ENCODE peak calls at places on chromosome 19, in ten cellular contexts. One of them, this sample, is unnamed.
A peak's percentile ranks its signal among the peaks of the same experiment; 100 is the strongest.

GRCh38 chr19:38063921-38064320 is 156.9 kb downstream of the SIPA1L3 start:
- DNase-seq in stomach: no peak
- DNase-seq in cardiac fibroblast: no peak
- DNase-seq in cardiac muscle cell: no peak
- DNase-seq in AG04450: no peak
- DNase-seq in fibroblast of pulmonary artery: no peak
- DNase-seq in adrenal gland: no peak
- DNase-seq in colonic mucosa: no peak
- DNase-seq in mucosa of descending colon: no peak
- DNase-seq in H7: peak; percentile 48
- DNase-seq in this sample: no peak

GRCh38 chr19:28736528-28736927 is 476.4 kb downstream of the UQCRFS1 start:
- DNase-seq in stomach: no peak
- DNase-seq in cardiac fibroblast: no peak
- DNase-seq in mucosa of descending colon: no peak
- DNase-seq in AG04450: no peak
- DNase-seq in H7: no peak
- DNase-seq in adrenal gland: no peak
- DNase-seq in fibroblast of pulmonary artery: no peak
- DNase-seq in cardiac muscle cell: no peak
- DNase-seq in colonic mucosa: no peak
- DNase-seq in this sample: no peak

GRCh38 chr19:38665950-38666661 is 18.7 kb downstream of the ACTN4 start:
- DNase-seq in adrenal gland: peak; percentile 69
- DNase-seq in cardiac fibroblast: peak; percentile 89
- DNase-seq in mucosa of descending colon: peak; percentile 59
- DNase-seq in H7: peak; percentile 78
- DNase-seq in AG04450: no peak
- DNase-seq in cardiac muscle cell: peak; percentile 83
- DNase-seq in fibroblast of pulmonary artery: peak; percentile 84
- DNase-seq in stomach: no peak
- DNase-seq in colonic mucosa: no peak
- DNase-seq in this sample: no peak

GRCh38 chr19:18425515-18426415 is 6.6 kb downstream of the SSBP4 start:
- DNase-seq in fibroblast of pulmonary artery: peak; percentile 65
- DNase-seq in cardiac fibroblast: peak; percentile 74
- DNase-seq in H7: peak; percentile 63
- DNase-seq in mucosa of descending colon: peak; percentile 52
- DNase-seq in cardiac muscle cell: peak; percentile 72
- DNase-seq in stomach: no peak
- DNase-seq in AG04450: no peak
- DNase-seq in adrenal gland: peak; percentile 71
- DNase-seq in colonic mucosa: no peak
- DNase-seq in this sample: no peak

GRCh38 chr19:1455002-1455335 is 5.0 kb downstream of the APC2 start:
- DNase-seq in stomach: peak; percentile 54
- DNase-seq in cardiac fibroblast: no peak
- DNase-seq in colonic mucosa: no peak
- DNase-seq in cardiac muscle cell: no peak
- DNase-seq in H7: no peak
- DNase-seq in AG04450: no peak
- DNase-seq in mucosa of descending colon: peak; percentile 41
- DNase-seq in fibroblast of pulmonary artery: no peak
- DNase-seq in adrenal gland: no peak
- DNase-seq in this sample: no peak

GRCh38 chr19:41997851-41998229 is 3.8 kb upstream of the ATP1A3 start:
- DNase-seq in cardiac fibroblast: no peak
- DNase-seq in AG04450: no peak
- DNase-seq in cardiac muscle cell: no peak
- DNase-seq in adrenal gland: no peak
- DNase-seq in stomach: no peak
- DNase-seq in fibroblast of pulmonary artery: no peak
- DNase-seq in mucosa of descending colon: no peak
- DNase-seq in H7: peak; percentile 80
- DNase-seq in colonic mucosa: no peak
- DNase-seq in this sample: no peak

GRCh38 chr19:30266687-30267086 is 105.5 kb upstream of the ZNF536 start:
- DNase-seq in cardiac fibroblast: no peak
- DNase-seq in fibroblast of pulmonary artery: no peak
- DNase-seq in colonic mucosa: no peak
- DNase-seq in cardiac muscle cell: no peak
- DNase-seq in mucosa of descending colon: no peak
- DNase-seq in stomach: no peak
- DNase-seq in AG04450: no peak
- DNase-seq in H7: no peak
- DNase-seq in adrenal gland: no peak
- DNase-seq in this sample: no peak

GRCh38 chr19:53877361-53877766 is 4.6 kb upstream of the PRKCG start:
- DNase-seq in H7: no peak
- DNase-seq in cardiac fibroblast: peak; percentile 38
- DNase-seq in AG04450: no peak
- DNase-seq in mucosa of descending colon: no peak
- DNase-seq in fibroblast of pulmonary artery: peak; percentile 33
- DNase-seq in adrenal gland: no peak
- DNase-seq in colonic mucosa: no peak
- DNase-seq in stomach: no peak
- DNase-seq in cardiac muscle cell: peak; percentile 51
- DNase-seq in this sample: no peak

GRCh38 chr19:17404015-17404414 is 1.4 kb downstream of the BST2 start:
- DNase-seq in cardiac muscle cell: no peak
- DNase-seq in colonic mucosa: no peak
- DNase-seq in AG04450: no peak
- DNase-seq in H7: peak; percentile 82
- DNase-seq in cardiac fibroblast: no peak
- DNase-seq in adrenal gland: peak; percentile 63
- DNase-seq in stomach: no peak
- DNase-seq in fibroblast of pulmonary artery: no peak
- DNase-seq in mucosa of descending colon: no peak
- DNase-seq in this sample: no peak

GRCh38 chr19:7500811-7501450 is 12.1 kb upstream of the PEX11G start:
- DNase-seq in H7: peak; percentile 98
- DNase-seq in fibroblast of pulmonary artery: no peak
- DNase-seq in stomach: peak; percentile 72
- DNase-seq in colonic mucosa: peak; percentile 77
- DNase-seq in adrenal gland: peak; percentile 79
- DNase-seq in cardiac fibroblast: peak; percentile 23
- DNase-seq in AG04450: no peak
- DNase-seq in mucosa of descending colon: peak; percentile 82
- DNase-seq in cardiac muscle cell: no peak
- DNase-seq in this sample: no peak

GRCh38 chr19:28847468-28847867 is 365.5 kb downstream of the UQCRFS1 start:
- DNase-seq in mucosa of descending colon: no peak
- DNase-seq in cardiac fibroblast: no peak
- DNase-seq in cardiac muscle cell: peak; percentile 14
- DNase-seq in H7: no peak
- DNase-seq in stomach: no peak
- DNase-seq in AG04450: no peak
- DNase-seq in fibroblast of pulmonary artery: no peak
- DNase-seq in colonic mucosa: no peak
- DNase-seq in adrenal gland: no peak
- DNase-seq in this sample: peak; percentile 38

GRCh38 chr19:39237200-39238184 is 7.3 kb downstream of the IFNL3 start:
- DNase-seq in cardiac fibroblast: no peak
- DNase-seq in H7: peak; percentile 62
- DNase-seq in cardiac muscle cell: no peak
- DNase-seq in colonic mucosa: peak; percentile 61
- DNase-seq in mucosa of descending colon: peak; percentile 63
- DNase-seq in AG04450: no peak
- DNase-seq in adrenal gland: no peak
- DNase-seq in stomach: peak; percentile 93
- DNase-seq in fibroblast of pulmonary artery: no peak
- DNase-seq in this sample: no peak

GRCh38 chr19:18814063-18814462 is 17.7 kb upstream of the UPF1 start:
- DNase-seq in adrenal gland: no peak
- DNase-seq in mucosa of descending colon: no peak
- DNase-seq in cardiac muscle cell: peak; percentile 69
- DNase-seq in AG04450: no peak
- DNase-seq in fibroblast of pulmonary artery: peak; percentile 54
- DNase-seq in H7: no peak
- DNase-seq in stomach: no peak
- DNase-seq in colonic mucosa: no peak
- DNase-seq in cardiac fibroblast: peak; percentile 77
- DNase-seq in this sample: no peak

GRCh38 chr19:47608074-47608907 is 643 bp upstream of the BICRA start:
- DNase-seq in cardiac muscle cell: peak; percentile 97
- DNase-seq in stomach: peak; percentile 96
- DNase-seq in AG04450: peak; percentile 78
- DNase-seq in colonic mucosa: peak; percentile 95
- DNase-seq in mucosa of descending colon: peak; percentile 95
- DNase-seq in fibroblast of pulmonary artery: peak; percentile 93
- DNase-seq in cardiac fibroblast: peak; percentile 97
- DNase-seq in H7: peak; percentile 100
- DNase-seq in adrenal gland: peak; percentile 95
- DNase-seq in this sample: peak; percentile 77

GRCh38 chr19:51565583-51565982 is 5.5 kb upstream of the ZNF175 start:
- DNase-seq in cardiac muscle cell: peak; percentile 34
- DNase-seq in adrenal gland: no peak
- DNase-seq in fibroblast of pulmonary artery: no peak
- DNase-seq in AG04450: no peak
- DNase-seq in mucosa of descending colon: no peak
- DNase-seq in H7: no peak
- DNase-seq in colonic mucosa: no peak
- DNase-seq in cardiac fibroblast: no peak
- DNase-seq in stomach: no peak
- DNase-seq in this sample: no peak

GRCh38 chr19:51754770-51755169 is 3.1 kb upstream of the FPR1 start:
- DNase-seq in fibroblast of pulmonary artery: no peak
- DNase-seq in adrenal gland: no peak
- DNase-seq in cardiac fibroblast: no peak
- DNase-seq in AG04450: no peak
- DNase-seq in cardiac muscle cell: no peak
- DNase-seq in stomach: no peak
- DNase-seq in mucosa of descending colon: no peak
- DNase-seq in H7: no peak
- DNase-seq in colonic mucosa: no peak
- DNase-seq in this sample: no peak

GRCh38 chr19:38309615-38310278 is 5.7 kb downstream of the C19orf33 start:
- DNase-seq in adrenal gland: no peak
- DNase-seq in colonic mucosa: no peak
- DNase-seq in stomach: no peak
- DNase-seq in cardiac fibroblast: no peak
- DNase-seq in AG04450: no peak
- DNase-seq in H7: no peak
- DNase-seq in mucosa of descending colon: no peak
- DNase-seq in cardiac muscle cell: no peak
- DNase-seq in fibroblast of pulmonary artery: no peak
- DNase-seq in this sample: no peak

GRCh38 chr19:31350033-31350692 is 927 bp upstream of the TSHZ3 start:
- DNase-seq in stomach: no peak
- DNase-seq in adrenal gland: no peak
- DNase-seq in cardiac muscle cell: peak; percentile 45
- DNase-seq in H7: peak; percentile 84
- DNase-seq in mucosa of descending colon: no peak
- DNase-seq in AG04450: no peak
- DNase-seq in cardiac fibroblast: peak; percentile 52
- DNase-seq in fibroblast of pulmonary artery: peak; percentile 34
- DNase-seq in colonic mucosa: no peak
- DNase-seq in this sample: no peak

GRCh38 chr19:6458695-6459355 is 767 bp downstream of the SLC25A23 start:
- DNase-seq in cardiac fibroblast: no peak
- DNase-seq in cardiac muscle cell: no peak
- DNase-seq in colonic mucosa: peak; percentile 67
- DNase-seq in AG04450: no peak
- DNase-seq in mucosa of descending colon: peak; percentile 38
- DNase-seq in H7: peak; percentile 81
- DNase-seq in fibroblast of pulmonary artery: no peak
- DNase-seq in adrenal gland: no peak
- DNase-seq in stomach: peak; percentile 53
- DNase-seq in this sample: no peak
- H3K4me3 ChIP-seq in cardiac fibroblast: peak overlapping the region; percentile 67
- H3K4me3 ChIP-seq in cardiac muscle cell: peak overlapping the region; percentile 62
- H3K4me3 ChIP-seq in colonic mucosa: peak overlapping the region; percentile 86
- H3K4me3 ChIP-seq in AG04450: peak overlapping the region; percentile 82
- H3K4me3 ChIP-seq in mucosa of descending colon: peak overlapping the region; percentile 56
- H3K4me3 ChIP-seq in H7: peak overlapping the region; percentile 72
- H3K4me3 ChIP-seq in fibroblast of pulmonary artery: peak overlapping the region; percentile 70
- H3K4me3 ChIP-seq in adrenal gland: peak overlapping the region; percentile 88
- H3K4me3 ChIP-seq in stomach: peak overlapping the region; percentile 87
- H3K4me3 ChIP-seq in this sample: peak overlapping the region; percentile 68

DNA sequence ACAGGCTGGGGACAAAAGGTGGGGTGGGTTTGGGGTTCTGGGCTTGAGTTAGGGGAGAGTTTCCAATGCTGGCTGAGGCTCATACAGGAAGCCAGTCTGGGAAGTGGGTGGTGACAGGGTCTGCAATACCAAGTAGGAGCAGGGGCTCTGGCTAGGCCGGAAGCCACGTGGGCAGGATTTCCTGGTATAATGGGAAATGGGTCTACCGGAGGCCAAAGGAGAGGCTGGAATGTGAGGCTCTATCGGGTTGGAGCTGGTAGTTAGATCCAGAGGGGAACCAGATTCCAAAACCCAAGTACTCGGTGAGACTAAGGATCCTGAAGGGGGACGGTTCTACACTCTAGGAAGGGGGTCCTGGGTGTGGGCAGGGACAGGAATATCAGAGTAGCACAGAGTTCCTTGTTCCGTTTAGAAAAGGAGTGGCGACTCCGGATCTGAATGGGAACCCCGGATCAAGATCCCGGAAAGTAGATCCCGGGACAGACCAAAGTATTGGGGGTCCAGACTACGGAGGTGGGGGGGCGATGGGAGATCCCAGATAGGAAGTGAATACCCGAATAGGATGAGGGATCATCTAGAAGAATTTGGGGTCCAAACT is 802 bp downstream of the CDC37 start:
- DNase-seq in H7: peak; percentile 60
- DNase-seq in fibroblast of pulmonary artery: peak; percentile 55
- DNase-seq in colonic mucosa: peak; percentile 61
- DNase-seq in adrenal gland: peak; percentile 57
- DNase-seq in cardiac muscle cell: peak; percentile 59
- DNase-seq in AG04450: no peak
- DNase-seq in cardiac fibroblast: peak; percentile 52
- DNase-seq in mucosa of descending colon: peak; percentile 54
- DNase-seq in stomach: no peak
- DNase-seq in this sample: no peak
- H3K4me3 ChIP-seq in H7: peak overlapping the region; percentile 99
- H3K4me3 ChIP-seq in fibroblast of pulmonary artery: peak overlapping the region; percentile 100
- H3K4me3 ChIP-seq in colonic mucosa: peak overlapping the region; percentile 85
- H3K4me3 ChIP-seq in adrenal gland: peak overlapping the region; percentile 98
- H3K4me3 ChIP-seq in cardiac muscle cell: peak overlapping the region; percentile 84
- H3K4me3 ChIP-seq in AG04450: peak overlapping the region; percentile 99
- H3K4me3 ChIP-seq in cardiac fibroblast: peak overlapping the region; percentile 99
- H3K4me3 ChIP-seq in mucosa of descending colon: peak overlapping the region; percentile 88
- H3K4me3 ChIP-seq in stomach: peak overlapping the region; percentile 97
- H3K4me3 ChIP-seq in this sample: peak overlapping the region; percentile 100

GRCh38 chr19:32558607-32559228 is 22.3 kb upstream of the PDCD5 start:
- DNase-seq in H7: no peak
- DNase-seq in stomach: no peak
- DNase-seq in AG04450: no peak
- DNase-seq in adrenal gland: no peak
- DNase-seq in mucosa of descending colon: no peak
- DNase-seq in colonic mucosa: no peak
- DNase-seq in cardiac muscle cell: no peak
- DNase-seq in cardiac fibroblast: no peak
- DNase-seq in fibroblast of pulmonary artery: no peak
- DNase-seq in this sample: no peak
- H3K4me3 ChIP-seq in H7: no peak overlapping the region
- H3K4me3 ChIP-seq in stomach: no peak overlapping the region
- H3K4me3 ChIP-seq in AG04450: no peak overlapping the region
- H3K4me3 ChIP-seq in adrenal gland: no peak overlapping the region
- H3K4me3 ChIP-seq in mucosa of descending colon: no peak overlapping the region
- H3K4me3 ChIP-seq in colonic mucosa: no peak overlapping the region
- H3K4me3 ChIP-seq in cardiac muscle cell: no peak overlapping the region
- H3K4me3 ChIP-seq in cardiac fibroblast: no peak overlapping the region
- H3K4me3 ChIP-seq in fibroblast of pulmonary artery: no peak overlapping the region
- H3K4me3 ChIP-seq in this sample: no peak overlapping the region

GRCh38 chr19:58326501-58326913 is 287 bp upstream of the ZSCAN22 start:
- DNase-seq in cardiac muscle cell: no peak
- DNase-seq in cardiac fibroblast: no peak
- DNase-seq in H7: no peak
- DNase-seq in fibroblast of pulmonary artery: no peak
- DNase-seq in adrenal gland: no peak
- DNase-seq in mucosa of descending colon: no peak
- DNase-seq in colonic mucosa: no peak
- DNase-seq in stomach: no peak
- DNase-seq in AG04450: no peak
- DNase-seq in this sample: no peak
- H3K4me3 ChIP-seq in cardiac muscle cell: peak overlapping the region; percentile 61
- H3K4me3 ChIP-seq in cardiac fibroblast: peak overlapping the region; percentile 91
- H3K4me3 ChIP-seq in H7: peak overlapping the region; percentile 80
- H3K4me3 ChIP-seq in fibroblast of pulmonary artery: peak overlapping the region; percentile 97
- H3K4me3 ChIP-seq in adrenal gland: peak overlapping the region; percentile 64
- H3K4me3 ChIP-seq in mucosa of descending colon: peak overlapping the region; percentile 46
- H3K4me3 ChIP-seq in colonic mucosa: peak overlapping the region; percentile 84
- H3K4me3 ChIP-seq in stomach: peak overlapping the region; percentile 79
- H3K4me3 ChIP-seq in AG04450: peak overlapping the region; percentile 96
- H3K4me3 ChIP-seq in this sample: peak overlapping the region; percentile 82

This sample was measured in skeletal muscle cell.